ENCODE peak calls at places on chromosomes 6 and 20, in six cellular contexts. V is Panc1, Z is AG09319, E is transverse colon, Y is adrenal gland, S is heart left ventricle. L is an unnamed sample.

GRCh38 chr6:114342086-114342825 is 567 bp downstream of the HS3ST5 start:
- DNase-seq in V (no peak), Y (no peak), E (peak; percentile 10), S (no peak), Z (no peak), L (peak; percentile 9)

GRCh38 chr6:112360498-112360897 is 13.4 kb downstream of the RFPL4B start:
- DNase-seq in V (no peak), S (no peak), Z (no peak), E (no peak), Y (no peak), L (no peak)

GRCh38 chr20:57809661-57810172 is 99.9 kb upstream of the PMEPA1 start:
- DNase-seq in Z (no peak), Y (no peak), S (peak; percentile 67), E (no peak), V (no peak), L (no peak)

GRCh38 chr6:107333491-107333890 is 125.9 kb downstream of the PDSS2 start:
- DNase-seq in Y (no peak), S (no peak), E (no peak), V (no peak), Z (no peak), L (no peak)

GRCh38 chr6:1326535-1327121 is 14.7 kb downstream of the FOXQ1 start:
- DNase-seq in V (no peak), Y (no peak), S (no peak), E (no peak), Z (no peak), L (no peak)

GRCh38 chr6:56490994-56491393 is 151.7 kb downstream of the DST start:
- DNase-seq in V (peak; percentile 79), E (no peak), Y (no peak), S (no peak), Z (no peak), L (no peak)

GRCh38 chr6:43575105-43575771 is 600 bp downstream of the XPO5 start:
- DNase-seq in Z (no peak), E (peak; percentile 36), Y (peak; percentile 43), S (peak; percentile 62), V (no peak), L (no peak)

GRCh38 chr6:108568101-108568500 is 7.4 kb downstream of the FOXO3 start:
- DNase-seq in V (no peak), Z (no peak), S (no peak), Y (no peak), E (no peak), L (no peak)

GRCh38 chr20:2314759-2315439 is 19.1 kb downstream of the TGM3 start:
- DNase-seq in E (no peak), V (no peak), Y (peak; percentile 83), Z (peak; percentile 69), S (peak; percentile 63), L (no peak)

GRCh38 chr20:40497781-40498691 is 191.0 kb downstream of the MAFB start:
- DNase-seq in V (no peak), E (peak; percentile 10), Y (peak; percentile 74), Z (no peak), S (peak; percentile 66), L (no peak)

GRCh38 chr6:25370175-25371036 is 91.2 kb downstream of the CARMIL1 start:
- DNase-seq in S (no peak), Y (no peak), V (no peak), E (peak; percentile 35), Z (no peak), L (no peak)

GRCh38 chr20:46581386-46581785 is 30.9 kb upstream of the OCSTAMP start:
- DNase-seq in V (no peak), Z (no peak), Y (no peak), S (no peak), E (no peak), L (no peak)

GRCh38 chr6:56689114-56689513 is 46.4 kb upstream of the DST start:
- DNase-seq in S (no peak), V (no peak), Y (no peak), Z (no peak), E (no peak), L (no peak)

GRCh38 chr6:138403324-138403800 is 661 bp upstream of the HEBP2 start:
- DNase-seq in V (no peak), E (peak; percentile 56), S (peak; percentile 62), Z (no peak), Y (peak; percentile 27), L (peak; percentile 60)

GRCh38 chr20:52747736-52748135 is 224.4 kb upstream of the TSHZ2 start:
- DNase-seq in E (no peak), Z (no peak), Y (no peak), S (no peak), V (no peak), L (no peak)

GRCh38 chr6:16398587-16398986 is 160.2 kb downstream of the GMPR start:
- DNase-seq in S (no peak), Z (peak; percentile 32), Y (no peak), E (no peak), V (no peak), L (no peak)

GRCh38 chr20:19274412-19275015 is 62.1 kb downstream of the SLC24A3 start:
- DNase-seq in Y (peak; percentile 54), E (no peak), S (peak; percentile 70), V (no peak), Z (no peak), L (no peak)

DNA sequence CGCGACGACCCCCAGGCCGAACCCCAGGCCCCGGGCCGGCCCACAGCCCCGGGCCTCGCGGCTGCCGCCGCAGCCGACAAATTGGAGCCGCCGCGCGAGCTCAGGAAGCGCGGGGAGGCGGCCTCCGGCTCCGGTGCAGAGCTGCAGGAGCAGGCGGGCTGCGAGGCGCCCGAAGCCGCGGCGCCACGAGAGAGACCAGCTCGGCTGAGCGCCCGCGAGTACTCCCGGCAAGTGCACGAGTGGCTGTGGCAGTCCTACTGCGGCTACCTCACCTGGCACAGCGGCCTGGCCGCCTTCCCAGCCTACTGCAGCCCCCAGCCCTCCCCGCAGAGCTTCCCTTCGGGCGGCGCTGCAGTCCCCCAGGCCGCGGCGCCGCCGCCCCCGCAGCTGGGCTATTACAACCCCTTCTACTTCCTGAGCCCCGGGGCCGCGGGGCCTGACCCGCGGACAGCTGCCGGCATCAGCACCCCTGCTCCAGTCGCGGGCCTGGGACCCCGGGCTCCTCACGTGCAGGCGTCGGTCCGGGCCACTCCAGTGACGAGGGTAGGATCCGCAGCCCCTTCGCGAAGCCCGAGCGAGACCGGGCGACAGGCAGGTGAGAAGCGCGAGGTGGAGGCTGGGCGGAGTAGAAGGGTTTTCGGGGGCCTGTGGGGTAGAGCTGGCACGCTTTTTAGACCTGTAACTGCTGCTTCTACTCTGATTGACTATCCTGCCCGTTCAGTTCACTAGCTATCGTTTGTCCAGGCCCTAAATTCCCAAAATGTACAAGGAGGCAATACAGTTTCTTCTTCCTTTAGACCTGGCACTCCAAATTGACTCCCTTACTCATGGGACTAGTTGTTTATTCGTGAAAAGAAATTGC is 656 bp downstream of the FAM8A1 start:
- DNase-seq in Y (peak; percentile 28), Z (no peak), V (no peak), S (peak; percentile 55), E (peak; percentile 47), L (peak; percentile 49)
- TF ChIP-seq CTCF in Y (no peak), Z (no peak), V (no peak), S (no peak), E (no peak), L (no peak)

DNA sequence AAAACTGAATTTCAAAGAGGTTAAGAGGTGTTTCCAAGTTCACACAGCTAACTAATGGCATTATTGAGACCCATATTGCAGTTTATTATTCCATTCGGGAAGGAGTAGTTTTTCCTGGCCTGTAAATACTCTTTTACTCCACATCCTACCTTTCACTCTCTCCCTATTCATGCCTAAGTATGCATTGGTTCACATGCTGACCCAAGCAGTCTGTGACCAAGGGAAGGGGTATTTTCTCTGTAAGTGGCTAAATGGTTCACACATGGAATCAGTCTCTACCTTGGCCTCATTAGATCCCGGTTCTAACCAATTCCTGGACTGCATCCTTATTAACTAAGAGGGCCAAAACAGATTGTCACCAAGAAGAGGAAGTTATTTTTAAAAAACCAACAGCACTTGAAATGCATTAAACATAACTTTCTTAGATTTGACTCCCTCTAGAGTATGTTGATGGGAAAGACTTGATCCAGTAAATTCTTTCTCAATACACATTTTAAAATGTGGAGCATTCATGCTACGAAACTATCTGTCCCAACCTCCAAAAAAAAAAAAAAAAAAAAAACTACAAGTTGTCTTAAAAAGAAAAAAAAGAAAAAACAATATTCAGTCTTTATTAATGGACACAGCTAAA is 17.8 kb upstream of the RSPO3 start:
- DNase-seq in S (no peak), Z (no peak), V (no peak), Y (no peak), E (no peak), L (no peak)
- TF ChIP-seq CTCF in S (peak; percentile 40), Z (peak; percentile 48), V (peak; percentile 38), Y (no peak), E (peak; percentile 9), L (no peak)

GRCh38 chr20:20732641-20733040 is 20.2 kb upstream of the RALGAPA2 start:
- DNase-seq in Y (no peak), Z (no peak), V (no peak), E (no peak), S (no peak), L (no peak)

GRCh38 chr20:20731945-20732296 is 19.5 kb upstream of the RALGAPA2 start:
- DNase-seq in Y (peak; percentile 69), S (no peak), V (no peak), Z (no peak), E (no peak), L (no peak)

GRCh38 chr20:20736303-20736702 is 23.9 kb upstream of the RALGAPA2 start:
- DNase-seq in S (no peak), E (no peak), V (no peak), Y (no peak), Z (no peak), L (peak; percentile 16)

GRCh38 chr20:20733943-20734342 is 21.5 kb upstream of the RALGAPA2 start:
- DNase-seq in Y (no peak), S (no peak), V (no peak), Z (no peak), E (no peak), L (no peak)

GRCh38 chr20:20734475-20734948 is 22.1 kb upstream of the RALGAPA2 start:
- DNase-seq in Y (no peak), Z (no peak), E (no peak), S (no peak), V (no peak), L (no peak)
- TF ChIP-seq CTCF in Y (no peak), Z (no peak), E (no peak), S (no peak), V (no peak), L (no peak)

GRCh38 chr20:39105551-39105950 is 143.4 kb downstream of the DHX35 start:
- DNase-seq in S (no peak), E (no peak), V (no peak), Z (no peak), Y (no peak), L (no peak)

GRCh38 chr20:39107741-39108140 is 145.6 kb downstream of the DHX35 start:
- DNase-seq in Z (no peak), V (no peak), S (no peak), Y (peak; percentile 53), E (no peak), L (no peak)

GRCh38 chr20:39103305-39103704 is 141.2 kb downstream of the DHX35 start:
- DNase-seq in V (no peak), Z (no peak), E (no peak), S (no peak), Y (no peak), L (no peak)

GRCh38 chr20:39106791-39107190 is 144.6 kb downstream of the DHX35 start:
- DNase-seq in Z (no peak), V (no peak), E (no peak), S (no peak), Y (no peak), L (no peak)

DNA sequence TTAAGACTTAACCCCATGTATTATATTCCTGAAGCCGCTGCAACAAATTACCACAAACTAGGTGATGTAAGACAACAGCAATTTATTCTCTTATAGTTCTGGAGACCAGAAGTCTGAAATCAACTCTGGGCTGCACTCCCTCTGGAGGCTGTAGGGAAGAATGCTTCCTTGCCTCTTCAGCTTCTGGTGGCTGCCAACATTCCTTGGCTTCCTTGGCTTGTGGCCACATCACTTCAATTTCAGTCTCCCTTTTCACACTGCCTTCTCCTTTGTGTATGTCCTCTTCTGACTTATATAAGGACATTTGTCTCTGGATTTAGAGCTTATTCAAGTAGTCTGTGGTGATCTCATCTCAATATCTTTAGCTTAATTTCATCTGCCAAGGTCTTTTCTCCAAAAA is 141.6 kb downstream of the DHX35 start:
- DNase-seq in V (no peak), S (no peak), E (no peak), Y (no peak), Z (no peak), L (no peak)
- TF ChIP-seq CTCF in V (no peak), S (no peak), E (no peak), Y (peak; percentile 4), Z (no peak), L (no peak)